ENCODE peak calls at places on chromosome 6, in nine cellular contexts. B is SK-N-SH; L is neural crest cell; N is midbrain; S is iPS-NIHi11; T is IMR-90; H is stimulated activated CD4-positive, alpha-beta T cell treated with anti-CD3 and anti-CD28 coated beads, Interleukin-4, amount 100 ng/mL, for 4 hours; V is ELR; O is caudate nucleus. D is an unnamed sample.

GRCh38 chr6:2971420-2972218 is at the start of gene SERPINB6:
- DNase-seq in B (peak; percentile 84), V (peak; percentile 76), N (peak; percentile 82), L (peak; percentile 35), H (peak; percentile 28), O (peak; percentile 75), T (peak; percentile 71), S (peak; percentile 54), D (peak; percentile 59)

GRCh38 chr6:6823568-6824224 is 235.2 kb downstream of the LY86 start:
- DNase-seq in L (no peak), T (no peak), O (no peak), S (no peak), H (no peak), B (no peak), N (no peak), V (no peak), D (no peak)

GRCh38 chr6:151482290-151482689 is 11.5 kb upstream of the CCDC170 start:
- DNase-seq in L (no peak), T (peak; percentile 52), N (no peak), V (peak; percentile 11), B (no peak), H (no peak), O (no peak), S (no peak), D (no peak)

GRCh38 chr6:32087574-32088486 is 21.3 kb downstream of the TNXB start:
- DNase-seq in N (no peak), T (peak; percentile 46), L (peak; percentile 69), S (peak; percentile 91), H (peak; percentile 64), V (peak; percentile 86), O (no peak), B (peak; percentile 81), D (peak; percentile 80)

GRCh38 chr6:142240203-142240602 is 61.6 kb upstream of the ADGRG6 start:
- DNase-seq in O (no peak), V (no peak), B (no peak), S (no peak), H (no peak), N (no peak), L (no peak), T (no peak), D (no peak)

GRCh38 chr6:48068326-48069191 is 42.4 kb downstream of the PTCHD4 start:
- DNase-seq in T (no peak), O (no peak), H (no peak), L (peak; percentile 17), S (peak; percentile 32), B (peak; percentile 33), V (peak; percentile 9), N (no peak), D (no peak)

GRCh38 chr6:82611751-82612150 is 248.1 kb downstream of the TPBG start:
- DNase-seq in V (peak; percentile 10), B (no peak), L (no peak), S (no peak), T (no peak), H (no peak), N (no peak), O (no peak), D (no peak)

GRCh38 chr6:133128191-133128590 is 113.0 kb upstream of the EYA4 start:
- DNase-seq in N (no peak), B (no peak), H (no peak), L (no peak), S (no peak), V (peak; percentile 25), O (no peak), T (peak; percentile 28), D (no peak)

GRCh38 chr6:22447862-22448261 is 121.5 kb upstream of the HDGFL1 start:
- DNase-seq in L (no peak), S (no peak), T (no peak), O (no peak), H (no peak), N (no peak), V (no peak), B (no peak), D (no peak)

GRCh38 chr6:141752677-141753076 is 380.0 kb upstream of the GJE1 start:
- DNase-seq in S (no peak), N (no peak), V (peak; percentile 13), O (no peak), B (no peak), H (no peak), T (no peak), L (no peak), D (peak; percentile 5)

GRCh38 chr6:134477991-134478635 is 160.2 kb upstream of the SGK1 start:
- DNase-seq in H (no peak), S (no peak), N (no peak), V (peak; percentile 26), B (no peak), L (no peak), T (peak; percentile 71), O (no peak), D (no peak)

GRCh38 chr6:1527098-1527497 is 82.6 kb upstream of the FOXC1 start:
- DNase-seq in S (peak; percentile 82), V (peak; percentile 14), H (peak; percentile 53), L (peak; percentile 26), N (peak; percentile 56), T (peak; percentile 58), B (no peak), O (peak; percentile 66), D (peak; percentile 56)

GRCh38 chr6:152552616-152553209 is 84.4 kb downstream of the SYNE1 start:
- DNase-seq in L (peak; percentile 55), V (peak; percentile 69), T (peak; percentile 77), N (peak; percentile 53), B (peak; percentile 55), O (no peak), S (peak; percentile 72), H (no peak), D (peak; percentile 81)

GRCh38 chr6:44131880-44132279 is 4.5 kb downstream of the TMEM63B start:
- DNase-seq in O (no peak), S (peak; percentile 48), B (no peak), T (no peak), L (no peak), V (no peak), H (no peak), N (no peak), D (no peak)

GRCh38 chr6:144379356-144379755 is 94.2 kb downstream of the UTRN start:
- DNase-seq in N (no peak), L (no peak), S (no peak), O (no peak), T (peak; percentile 71), H (no peak), V (peak; percentile 61), B (no peak), D (no peak)

GRCh38 chr6:81720427-81720826 is 32.1 kb downstream of the TENT5A start:
- DNase-seq in H (no peak), B (no peak), N (no peak), L (no peak), V (no peak), T (no peak), S (no peak), O (no peak), D (no peak)

GRCh38 chr6:11218827-11219826 is 13.3 kb downstream of the NEDD9 start:
- DNase-seq in H (peak; percentile 36), T (no peak), S (no peak), N (peak; percentile 16), V (no peak), B (no peak), O (no peak), L (no peak), D (no peak)

GRCh38 chr6:135043854-135044253 is 10.8 kb downstream of the HBS1L start:
- DNase-seq in L (no peak), V (no peak), S (no peak), B (no peak), T (no peak), N (no peak), H (no peak), O (no peak), D (no peak)

GRCh38 chr6:28544211-28544610 is 18.5 kb downstream of the GPX5 start:
- DNase-seq in L (no peak), H (no peak), N (no peak), S (peak; percentile 31), O (no peak), T (no peak), V (peak; percentile 1), B (no peak), D (no peak)

GRCh38 chr6:136069119-136069518 is 181.0 kb downstream of the MTFR2 start:
- DNase-seq in B (no peak), H (no peak), O (no peak), L (no peak), N (no peak), S (no peak), V (peak; percentile 89), T (peak; percentile 89), D (peak; percentile 46)

GRCh38 chr6:17790486-17790885 is 83.8 kb upstream of the NUP153 start:
- DNase-seq in N (no peak), O (no peak), L (no peak), S (no peak), B (no peak), H (no peak), V (no peak), T (no peak), D (no peak)

GRCh38 chr6:146770965-146771735 is 172.4 kb downstream of the ADGB start:
- DNase-seq in S (no peak), T (no peak), L (no peak), O (no peak), V (no peak), H (peak; percentile 22), B (no peak), N (no peak), D (no peak)

GRCh38 chr6:161487694-161488093 is 213.8 kb upstream of the AGPAT4 start:
- DNase-seq in L (no peak), B (no peak), N (no peak), H (no peak), S (no peak), O (no peak), T (no peak), V (no peak), D (no peak)

GRCh38 chr6:161186173-161186769 is 87.6 kb downstream of the AGPAT4 start:
- DNase-seq in O (no peak), H (no peak), T (peak; percentile 90), B (no peak), N (peak; percentile 30), V (peak; percentile 93), S (no peak), L (no peak), D (peak; percentile 76)

GRCh38 chr6:108560463-108561308 is at the start of gene FOXO3:
- DNase-seq in V (peak; percentile 89), H (peak; percentile 57), B (peak; percentile 94), S (peak; percentile 85), L (peak; percentile 74), O (peak; percentile 80), T (peak; percentile 80), N (peak; percentile 89), D (peak; percentile 89)

GRCh38 chr6:152380993-152381898 is 255.9 kb downstream of the SYNE1 start:
- DNase-seq in S (no peak), T (peak; percentile 97), H (no peak), B (peak; percentile 39), O (peak; percentile 52), L (peak; percentile 20), V (peak; percentile 94), N (peak; percentile 65), D (peak; percentile 50)

GRCh38 chr6:155936551-155936950 is 480.9 kb upstream of the NOX3 start:
- DNase-seq in T (no peak), S (no peak), N (no peak), B (no peak), O (no peak), L (no peak), V (no peak), H (no peak), D (no peak)

GRCh38 chr6:29981211-29981812 is 39.0 kb downstream of the HLA-A start:
- DNase-seq in O (no peak), V (no peak), S (no peak), H (no peak), N (no peak), T (no peak), B (no peak), L (no peak), D (no peak)